ENCODE peak calls at places on chromosomes 1 and 21, in four cellular contexts. X is body of pancreas; B is CD4-positive, alpha-beta T cell; M is OCI-LY7. Y is an unnamed sample.

GRCh38 chr1:63674865-63675815 is 81.9 kb downstream of the PGM1 start:
- DNase-seq in B (no peak), M (no peak), X (peak; percentile 67), Y (no peak)

GRCh38 chr1:200546577-200546976 is 74.0 kb downstream of the KIF14 start:
- DNase-seq in B (no peak), X (no peak), M (no peak), Y (no peak)

GRCh38 chr1:225484657-225485606 is 57.1 kb upstream of the LBR start:
- DNase-seq in X (no peak), M (no peak), B (no peak), Y (no peak)

GRCh38 chr1:59220356-59220755 is 76.5 kb upstream of the FGGY start:
- DNase-seq in X (peak; percentile 15), M (no peak), B (no peak), Y (no peak)

GRCh38 chr1:151945725-151946365 is 36.5 kb upstream of the THEM4 start:
- DNase-seq in X (peak; percentile 64), M (no peak), B (peak; percentile 66), Y (peak; percentile 75)

GRCh38 chr1:98991127-98992003 is 13.3 kb downstream of the PLPPR5 start:
- DNase-seq in M (peak; percentile 25), B (no peak), X (no peak), Y (peak; percentile 67)

GRCh38 chr1:231192620-231193163 is 30.8 kb downstream of the TRIM67 start:
- DNase-seq in X (peak; percentile 80), B (no peak), M (no peak), Y (no peak)

GRCh38 chr21:33384851-33385331 is 18.3 kb upstream of the IFNGR2 start:
- DNase-seq in B (no peak), X (no peak), M (peak; percentile 28), Y (no peak)

GRCh38 chr1:189628857-189629256 is 848.8 kb downstream of the BRINP3 start:
- DNase-seq in B (no peak), X (no peak), M (no peak), Y (no peak)

GRCh38 chr1:91278754-91279153 is 125.9 kb downstream of the HFM1 start:
- DNase-seq in M (peak; percentile 4), X (no peak), B (no peak), Y (peak; percentile 55)

GRCh38 chr1:27413004-27413403 is 20.6 kb downstream of the GPR3 start:
- DNase-seq in X (no peak), B (no peak), M (no peak), Y (no peak)
- H3K27ac ChIP-seq in X (no peak overlapping the region), B (no peak overlapping the region), M (no peak overlapping the region), Y (no peak overlapping the region)

DNA sequence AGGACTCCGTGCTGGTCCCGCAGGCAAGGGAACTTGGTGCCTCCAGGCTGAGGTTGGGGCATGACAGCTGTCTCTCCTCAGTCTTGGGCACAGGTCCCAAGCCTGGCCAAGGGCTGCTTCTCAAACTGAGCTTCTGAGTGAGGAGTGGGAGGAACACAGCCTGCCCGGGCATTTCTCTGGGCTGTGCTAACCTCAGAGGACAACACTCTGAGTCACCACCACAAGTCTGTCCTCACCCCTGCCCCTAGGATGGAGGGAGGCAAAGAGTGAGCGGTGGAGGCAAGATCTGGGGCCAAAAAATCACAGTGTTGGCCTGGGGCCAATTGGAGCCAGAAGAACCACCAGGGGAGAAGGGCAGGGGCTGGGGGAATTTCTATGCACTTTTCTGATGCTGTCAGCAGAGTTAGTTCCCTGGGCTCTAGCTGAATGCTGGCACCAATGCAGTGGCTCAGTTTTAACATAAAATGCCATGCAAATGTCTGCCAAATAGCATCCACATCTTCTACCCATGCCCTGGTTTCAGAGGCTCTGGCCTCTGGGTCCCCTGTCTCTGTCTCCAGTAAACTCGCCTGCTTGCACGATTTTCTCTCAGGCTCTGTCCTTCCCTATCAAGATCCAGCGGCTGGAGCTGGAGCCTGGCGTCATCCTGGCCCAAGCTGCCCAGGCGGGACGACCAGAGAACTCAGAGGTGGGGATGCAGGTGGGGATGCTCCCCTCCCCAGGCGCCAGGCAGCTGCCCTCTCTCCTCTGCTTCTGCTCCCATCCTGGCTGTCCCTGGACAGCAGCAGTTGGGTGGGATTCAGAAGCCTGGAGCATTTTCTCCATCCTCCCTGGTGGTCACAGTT is 11.0 kb upstream of the CDK18 start:
- DNase-seq in B (no peak), M (no peak), X (peak; percentile 40), Y (peak; percentile 46)
- H3K27ac ChIP-seq in B (no peak overlapping the region), M (no peak overlapping the region), X (peak overlapping the region; percentile 7), Y (no peak overlapping the region)

GRCh38 chr1:115654125-115654524 is 12.4 kb downstream of the VANGL1 start:
- DNase-seq in B (no peak), X (no peak), M (no peak), Y (no peak)

GRCh38 chr1:115655307-115655664 is 13.5 kb downstream of the VANGL1 start:
- DNase-seq in B (no peak), M (no peak), X (no peak), Y (no peak)

GRCh38 chr1:115656461-115657077 is 14.8 kb downstream of the VANGL1 start:
- DNase-seq in B (no peak), M (no peak), X (peak; percentile 56), Y (no peak)

GRCh38 chr1:115655916-115656315 is 14.1 kb downstream of the VANGL1 start:
- DNase-seq in M (no peak), B (no peak), X (no peak), Y (no peak)

GRCh38 chr1:115654663-115655306 is 13.0 kb downstream of the VANGL1 start:
- DNase-seq in X (peak; percentile 36), M (no peak), B (no peak), Y (no peak)
- H3K27ac ChIP-seq in X (peak overlapping the region; percentile 46), M (no peak overlapping the region), B (no peak overlapping the region), Y (peak overlapping the region; percentile 47)

DNA sequence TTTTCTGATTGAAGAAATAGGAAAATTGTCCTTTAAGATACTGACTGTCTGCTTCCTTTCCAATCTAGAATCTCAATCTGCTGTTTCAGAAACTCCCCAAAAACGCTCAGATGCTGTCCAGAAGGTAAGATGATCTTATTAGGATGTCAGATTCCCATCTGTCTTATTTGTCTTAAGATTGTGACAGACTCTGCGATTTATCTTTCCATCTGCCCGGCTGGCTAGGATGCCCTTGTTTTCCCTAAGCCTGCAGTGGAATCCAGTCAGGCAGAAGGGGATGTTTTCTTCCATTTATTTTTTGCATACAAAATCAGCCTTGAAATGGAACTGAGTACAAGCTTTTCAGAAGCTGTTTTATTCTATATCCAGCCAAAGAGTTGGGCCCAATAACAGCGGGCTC is 96.5 kb downstream of the FMN2 start:
- DNase-seq in M (no peak), X (no peak), B (no peak), Y (no peak)
- H3K27ac ChIP-seq in M (no peak overlapping the region), X (no peak overlapping the region), B (no peak overlapping the region), Y (no peak overlapping the region)